ENCODE peak calls at places on chromosome 1, in five cellular contexts. V is pancreas, J is colonic mucosa, W is IMR-90, R is endothelial cell of umbilical vein. H is an unnamed sample.
A peak's percentile ranks its signal among the peaks of the same experiment; 100 is the strongest.

GRCh38 chr1:228142616-228143203 is 2.6 kb downstream of the GUK1 start:
- DNase-seq in J (no peak), W (no peak), V (peak; percentile 63), R (no peak), H (no peak)

GRCh38 chr1:21586222-21586621 is 77.0 kb downstream of the ALPL start:
- DNase-seq in W (no peak), J (no peak), R (no peak), V (no peak), H (no peak)

GRCh38 chr1:32411261-32411660 is 17.0 kb upstream of the BSDC1 start:
- DNase-seq in V (no peak), W (no peak), R (no peak), J (no peak), H (no peak)

GRCh38 chr1:240294566-240294965 is 202.9 kb downstream of the FMN2 start:
- DNase-seq in J (no peak), R (no peak), W (peak; percentile 70), V (no peak), H (no peak)

GRCh38 chr1:77416692-77417450 is 135.1 kb downstream of the AK5 start:
- DNase-seq in W (peak; percentile 34), J (no peak), V (no peak), R (peak; percentile 32), H (no peak)

GRCh38 chr1:54172614-54173312 is 20.0 kb upstream of the CDCP2 start:
- DNase-seq in V (no peak), R (peak; percentile 72), W (peak; percentile 45), J (no peak), H (no peak)

GRCh38 chr1:169698976-169699375 is 12.4 kb downstream of the SELL start:
- DNase-seq in R (peak; percentile 29), V (no peak), J (no peak), W (no peak), H (no peak)

GRCh38 chr1:30868833-30869435 is 39.6 kb downstream of the SDC3 start:
- DNase-seq in J (no peak), V (no peak), W (no peak), R (no peak), H (no peak)

GRCh38 chr1:156608036-156608674 is 6.9 kb upstream of the GPATCH4 start:
- DNase-seq in R (peak; percentile 78), W (peak; percentile 75), J (peak; percentile 58), V (no peak), H (peak; percentile 70)

GRCh38 chr1:93877529-93877928 is 1.5 kb downstream of the DNTTIP2 start:
- DNase-seq in V (no peak), R (no peak), W (no peak), J (no peak), H (no peak)
- H3K4me3 ChIP-seq in V (peak overlapping the region; percentile 84), R (no peak overlapping the region), W (no peak overlapping the region), J (no peak overlapping the region), H (no peak overlapping the region)

GRCh38 chr1:159214149-159214760 is 9.6 kb downstream of the ACKR1 start:
- DNase-seq in R (peak; percentile 49), V (no peak), W (peak; percentile 28), J (peak; percentile 25), H (peak; percentile 12)

GRCh38 chr1:159222987-159223386 is 18.3 kb downstream of the ACKR1 start:
- DNase-seq in V (no peak), J (no peak), W (no peak), R (no peak), H (no peak)

GRCh38 chr1:159222075-159222865 is 17.6 kb downstream of the ACKR1 start:
- DNase-seq in V (no peak), J (no peak), W (no peak), R (no peak), H (no peak)

GRCh38 chr1:159218846-159219636 is 14.4 kb downstream of the ACKR1 start:
- DNase-seq in W (no peak), R (no peak), J (no peak), V (no peak), H (no peak)
- H3K4me1 ChIP-seq in W (no peaks in the 10 kb centered on the region), R (no peaks in the 10 kb centered on the region), J (no peaks in the 10 kb centered on the region), V (no peaks in the 10 kb centered on the region), H (no peaks in the 10 kb centered on the region)

GRCh38 chr1:23646086-23646485 is 45.5 kb upstream of the RPL11 start:
- DNase-seq in J (no peak), R (no peak), W (no peak), V (no peak), H (no peak)

GRCh38 chr1:23644555-23644866 is 47.1 kb upstream of the RPL11 start:
- DNase-seq in J (no peak), V (no peak), W (no peak), R (no peak), H (no peak)

GRCh38 chr1:23645338-23645737 is 46.3 kb upstream of the RPL11 start:
- DNase-seq in V (no peak), J (no peak), R (no peak), W (no peak), H (no peak)

GRCh38 chr1:23646571-23646970 is 45.0 kb upstream of the RPL11 start:
- DNase-seq in V (no peak), R (no peak), J (no peak), W (no peak), H (no peak)

GRCh38 chr1:23643668-23644554 is 47.7 kb upstream of the RPL11 start:
- DNase-seq in J (no peak), V (no peak), W (no peak), R (no peak), H (no peak)
- H3K4me3 ChIP-seq in J (no peak overlapping the region), V (no peak overlapping the region), W (no peak overlapping the region), R (no peak overlapping the region), H (no peak overlapping the region)

GRCh38 chr1:35449334-35450008 is 107.7 kb downstream of the KIAA0319L start:
- DNase-seq in V (no peak), J (no peak), W (peak; percentile 99), R (no peak), H (no peak)

GRCh38 chr1:35451125-35451528 is 106.1 kb downstream of the KIAA0319L start:
- DNase-seq in R (peak; percentile 79), W (peak; percentile 81), V (peak; percentile 92), J (peak; percentile 79), H (peak; percentile 73)

GRCh38 chr1:35447278-35447677 is 109.9 kb downstream of the KIAA0319L start:
- DNase-seq in W (no peak), R (no peak), J (no peak), V (no peak), H (no peak)

GRCh38 chr1:35452086-35452485 is 105.1 kb downstream of the KIAA0319L start:
- DNase-seq in W (peak; percentile 72), J (peak; percentile 24), V (no peak), R (peak; percentile 85), H (no peak)

GRCh38 chr1:35448344-35448801 is 108.8 kb downstream of the KIAA0319L start:
- DNase-seq in W (peak; percentile 99), R (peak; percentile 54), J (peak; percentile 24), V (no peak), H (no peak)
- H3K4me1 ChIP-seq in W (peaks cover 18% of the 10 kb centered on the region), R (peaks cover 19% of the 10 kb centered on the region), J (no peaks in the 10 kb centered on the region), V (peaks cover 22% of the 10 kb centered on the region), H (peaks cover 23% of the 10 kb centered on the region)

GRCh38 chr1:246698466-246699094 is 25.6 kb upstream of the SCCPDH start:
- DNase-seq in J (peak; percentile 20), W (no peak), V (no peak), R (no peak), H (no peak)
- H3K4me3 ChIP-seq in J (no peak overlapping the region), W (peak overlapping the region; percentile 15), V (peak overlapping the region; percentile 30), R (no peak overlapping the region), H (no peak overlapping the region)

GRCh38 chr1:204498980-204499379 is 4.4 kb upstream of the PIK3C2B start:
- DNase-seq in J (no peak), W (no peak), R (no peak), V (no peak), H (no peak)
- H3K4me1 ChIP-seq in J (no peaks in the 10 kb centered on the region), W (no peaks in the 10 kb centered on the region), R (peaks cover 12% of the 10 kb centered on the region), V (no peaks in the 10 kb centered on the region), H (peaks cover 17% of the 10 kb centered on the region)